ENCODE peak calls at places on chromosomes 5 and 9, in eight cellular contexts. N, F, G, U, I, Z, P and V are unnamed samples.

GRCh38 chr5:17374973-17375844 is 122.8 kb upstream of the TAF11L2 start:
- DNase-seq in N (no peak), F (peak; percentile 56), G (no peak), U (no peak), I (peak; percentile 22), Z (no peak), P (peak; percentile 52), V (no peak)

GRCh38 chr9:135671591-135672041 is 8.5 kb downstream of the LCN9 start:
- DNase-seq in N (no peak), F (no peak), G (no peak), U (no peak), I (peak; percentile 73), Z (no peak), P (no peak), V (no peak)

GRCh38 chr9:87278971-87279731 is 218.5 kb upstream of the DAPK1 start:
- DNase-seq in N (no peak), F (peak; percentile 37), G (no peak), U (no peak), I (no peak), Z (no peak), P (no peak), V (no peak)

GRCh38 chr9:131762356-131762932 is 22.6 kb upstream of the RAPGEF1 start:
- DNase-seq in N (peak; percentile 91), F (peak; percentile 29), G (peak; percentile 57), U (peak; percentile 65), I (peak; percentile 92), Z (peak; percentile 75), P (peak; percentile 45), V (peak; percentile 89)

GRCh38 chr5:126947146-126948010 is 83.0 kb downstream of the MARCHF3 start:
- DNase-seq in N (peak; percentile 48), F (no peak), G (no peak), U (no peak), I (no peak), Z (no peak), P (no peak), V (peak; percentile 61)

GRCh38 chr9:136578915-136579637 is 33.2 kb upstream of the NOTCH1 start:
- DNase-seq in N (no peak), F (no peak), G (no peak), U (no peak), I (no peak), Z (peak; percentile 47), P (no peak), V (no peak)

GRCh38 chr5:98753507-98753906 is 20.0 kb upstream of the RGMB start:
- DNase-seq in N (no peak), F (no peak), G (no peak), U (no peak), I (peak; percentile 46), Z (no peak), P (no peak), V (no peak)

GRCh38 chr5:19270153-19270552 is 717.8 kb downstream of the CDH18 start:
- DNase-seq in N (no peak), F (no peak), G (no peak), U (no peak), I (no peak), Z (no peak), P (no peak), V (no peak)

GRCh38 chr9:136312436-136312835 is 8.5 kb upstream of the CCDC187 start:
- DNase-seq in N (peak; percentile 73), F (peak; percentile 58), G (no peak), U (peak; percentile 15), I (no peak), Z (no peak), P (peak; percentile 44), V (peak; percentile 72)

GRCh38 chr5:79853676-79854418 is 137.2 kb downstream of the MTX3 start:
- DNase-seq in N (no peak), F (peak; percentile 16), G (no peak), U (no peak), I (no peak), Z (no peak), P (no peak), V (no peak)

GRCh38 chr5:109803854-109804253 is 114.1 kb downstream of the MAN2A1 start:
- DNase-seq in N (no peak), F (no peak), G (no peak), U (no peak), I (no peak), Z (no peak), P (no peak), V (no peak)

GRCh38 chr5:91541696-91542095 is 158.6 kb upstream of the ARRDC3 start:
- DNase-seq in N (no peak), F (peak; percentile 16), G (no peak), U (no peak), I (no peak), Z (no peak), P (peak; percentile 1), V (no peak)

GRCh38 chr9:134486127-134486995 is 155.2 kb upstream of the COL5A1 start:
- DNase-seq in N (no peak), F (no peak), G (no peak), U (no peak), I (peak; percentile 7), Z (peak; percentile 10), P (no peak), V (no peak)

GRCh38 chr9:69028754-69029153 is 6.8 kb upstream of the FXN start:
- DNase-seq in N (no peak), F (no peak), G (no peak), U (no peak), I (no peak), Z (no peak), P (no peak), V (no peak)

GRCh38 chr9:102069969-102070368 is 331.5 kb upstream of the GRIN3A start:
- DNase-seq in N (no peak), F (no peak), G (no peak), U (no peak), I (no peak), Z (no peak), P (no peak), V (no peak)

GRCh38 chr5:73296772-73297171 is 123.8 kb downstream of the TMEM174 start:
- DNase-seq in N (no peak), F (peak; percentile 89), G (no peak), U (no peak), I (no peak), Z (no peak), P (peak; percentile 82), V (no peak)

GRCh38 chr9:114112325-114112724 is 13.2 kb upstream of the KIF12 start:
- DNase-seq in N (no peak), F (no peak), G (no peak), U (no peak), I (no peak), Z (no peak), P (peak; percentile 43), V (no peak)

GRCh38 chr5:68376931-68377330 is 161.4 kb downstream of the PIK3R1 start:
- DNase-seq in N (no peak), F (no peak), G (no peak), U (no peak), I (no peak), Z (no peak), P (peak; percentile 59), V (no peak)

GRCh38 chr5:1521054-1521453 is 2.7 kb downstream of the LPCAT1 start:
- DNase-seq in N (no peak), F (no peak), G (no peak), U (no peak), I (peak; percentile 9), Z (no peak), P (no peak), V (no peak)

GRCh38 chr5:139577689-139578347 is 16.7 kb downstream of the UBE2D2 start:
- DNase-seq in N (no peak), F (no peak), G (no peak), U (no peak), I (no peak), Z (no peak), P (no peak), V (no peak)

GRCh38 chr5:139574641-139575312 is 13.6 kb downstream of the UBE2D2 start:
- DNase-seq in N (no peak), F (peak; percentile 62), G (no peak), U (no peak), I (no peak), Z (no peak), P (peak; percentile 58), V (peak; percentile 41)

GRCh38 chr5:139578348-139578724 is 17.2 kb downstream of the UBE2D2 start:
- DNase-seq in N (no peak), F (no peak), G (no peak), U (no peak), I (no peak), Z (no peak), P (no peak), V (no peak)

GRCh38 chr5:139575751-139576150 is 14.6 kb downstream of the UBE2D2 start:
- DNase-seq in N (no peak), F (no peak), G (no peak), U (no peak), I (no peak), Z (no peak), P (no peak), V (no peak)

GRCh38 chr5:139575313-139575646 is 14.1 kb downstream of the UBE2D2 start:
- DNase-seq in N (no peak), F (no peak), G (no peak), U (no peak), I (no peak), Z (no peak), P (no peak), V (no peak)
- TF ChIP-seq CTCF in N (no peak), F (no peak), G (no peak), U (no peak), I (no peak), Z (no peak), P (no peak), V (no peak)

GRCh38 chr5:132905938-132906337 is 32.5 kb downstream of the LEAP2 start:
- DNase-seq in N (no peak), F (peak; percentile 50), G (no peak), U (no peak), I (no peak), Z (no peak), P (no peak), V (no peak)
- TF ChIP-seq CTCF in N (no peak), F (no peak), G (no peak), U (no peak), I (no peak), Z (peak; percentile 13), P (peak; percentile 3), V (no peak)

GRCh38 chr5:124888050-124888506 is 141.6 kb upstream of the ZNF608 start:
- DNase-seq in N (no peak), F (no peak), G (no peak), U (no peak), I (peak; percentile 23), Z (no peak), P (no peak), V (no peak)
- TF ChIP-seq CTCF in N (no peak), F (no peak), G (no peak), U (no peak), I (no peak), Z (no peak), P (no peak), V (no peak)

GRCh38 chr5:131637694-131638093 is 2.7 kb upstream of the RAPGEF6 start:
- DNase-seq in N (no peak), F (no peak), G (no peak), U (no peak), I (peak; percentile 22), Z (no peak), P (no peak), V (no peak)

GRCh38 chr5:131634996-131635754 is at the start of gene RAPGEF6:
- DNase-seq in N (peak; percentile 89), F (peak; percentile 100), G (peak; percentile 99), U (peak; percentile 94), I (peak; percentile 92), Z (peak; percentile 96), P (peak; percentile 100), V (peak; percentile 83)

GRCh38 chr5:131635755-131636479 is 888 bp upstream of the RAPGEF6 start:
- DNase-seq in N (no peak), F (no peak), G (no peak), U (no peak), I (peak; percentile 25), Z (no peak), P (no peak), V (no peak)

GRCh38 chr5:131633830-131634229 is 1.2 kb downstream of the RAPGEF6 start:
- DNase-seq in N (no peak), F (no peak), G (no peak), U (no peak), I (no peak), Z (no peak), P (no peak), V (peak; percentile 11)

GRCh38 chr5:131634666-131634995 is 398 bp downstream of the RAPGEF6 start:
- DNase-seq in N (peak; percentile 21), F (peak; percentile 46), G (peak; percentile 61), U (peak; percentile 37), I (peak; percentile 83), Z (peak; percentile 50), P (no peak), V (peak; percentile 10)
- TF ChIP-seq CTCF in N (no peak), F (no peak), G (peak; percentile 6), U (peak; percentile 15), I (no peak), Z (peak; percentile 31), P (peak; percentile 25), V (no peak)